ENCODE peak calls at places on chromosomes 5 and 9, in ten cellular contexts. One of them, this sample, is unnamed.

GRCh38 chr9:34047864-34048729 is 590 bp downstream of the UBAP2 start:
- DNase-seq in AG08395: peak
- DNase-seq in posterior vena cava: peak
- DNase-seq in HTR-8/SVneo: no peak
- DNase-seq in NAMALWA: peak
- DNase-seq in activated naive CD4-positive, alpha-beta T cell treated with anti-CD3 and anti-CD28 coated beads, Interleukin-2, amount 50 U/mL, for 16 hours: peak
- DNase-seq in CD4-positive, alpha-beta T cell: peak
- DNase-seq in activated B cell treated with CpG ODN at 0.5 μM for 24 hours: no peak
- DNase-seq in H54: no peak
- DNase-seq in RPMI7951: peak
- DNase-seq in this sample: peak

GRCh38 chr5:102241809-102242421 is 54.2 kb downstream of the SLCO4C1 start:
- DNase-seq in AG08395: no peak
- DNase-seq in posterior vena cava: no peak
- DNase-seq in HTR-8/SVneo: no peak
- DNase-seq in NAMALWA: no peak
- DNase-seq in activated naive CD4-positive, alpha-beta T cell treated with anti-CD3 and anti-CD28 coated beads, Interleukin-2, amount 50 U/mL, for 16 hours: no peak
- DNase-seq in CD4-positive, alpha-beta T cell: no peak
- DNase-seq in activated B cell treated with CpG ODN at 0.5 μM for 24 hours: no peak
- DNase-seq in H54: no peak
- DNase-seq in RPMI7951: no peak
- DNase-seq in this sample: no peak

GRCh38 chr9:82148849-82149544 is 160.4 kb downstream of the SPATA31D1 start:
- DNase-seq in AG08395: peak
- DNase-seq in posterior vena cava: no peak
- DNase-seq in HTR-8/SVneo: no peak
- DNase-seq in NAMALWA: no peak
- DNase-seq in activated naive CD4-positive, alpha-beta T cell treated with anti-CD3 and anti-CD28 coated beads, Interleukin-2, amount 50 U/mL, for 16 hours: no peak
- DNase-seq in CD4-positive, alpha-beta T cell: no peak
- DNase-seq in activated B cell treated with CpG ODN at 0.5 μM for 24 hours: no peak
- DNase-seq in H54: no peak
- DNase-seq in RPMI7951: peak
- DNase-seq in this sample: no peak

GRCh38 chr5:35819656-35820055 is 37.0 kb upstream of the IL7R start:
- DNase-seq in AG08395: no peak
- DNase-seq in posterior vena cava: no peak
- DNase-seq in HTR-8/SVneo: no peak
- DNase-seq in NAMALWA: no peak
- DNase-seq in activated naive CD4-positive, alpha-beta T cell treated with anti-CD3 and anti-CD28 coated beads, Interleukin-2, amount 50 U/mL, for 16 hours: no peak
- DNase-seq in CD4-positive, alpha-beta T cell: no peak
- DNase-seq in activated B cell treated with CpG ODN at 0.5 μM for 24 hours: no peak
- DNase-seq in H54: no peak
- DNase-seq in RPMI7951: no peak
- DNase-seq in this sample: no peak

GRCh38 chr9:1210954-1211353 is 160.8 kb downstream of the DMRT2 start:
- DNase-seq in AG08395: peak
- DNase-seq in posterior vena cava: no peak
- DNase-seq in HTR-8/SVneo: no peak
- DNase-seq in NAMALWA: no peak
- DNase-seq in activated naive CD4-positive, alpha-beta T cell treated with anti-CD3 and anti-CD28 coated beads, Interleukin-2, amount 50 U/mL, for 16 hours: no peak
- DNase-seq in CD4-positive, alpha-beta T cell: no peak
- DNase-seq in activated B cell treated with CpG ODN at 0.5 μM for 24 hours: no peak
- DNase-seq in H54: no peak
- DNase-seq in RPMI7951: no peak
- DNase-seq in this sample: no peak

GRCh38 chr9:102778756-102779155 is 216.4 kb upstream of the CYLC2 start:
- DNase-seq in AG08395: no peak
- DNase-seq in posterior vena cava: no peak
- DNase-seq in HTR-8/SVneo: no peak
- DNase-seq in NAMALWA: no peak
- DNase-seq in activated naive CD4-positive, alpha-beta T cell treated with anti-CD3 and anti-CD28 coated beads, Interleukin-2, amount 50 U/mL, for 16 hours: no peak
- DNase-seq in CD4-positive, alpha-beta T cell: no peak
- DNase-seq in activated B cell treated with CpG ODN at 0.5 μM for 24 hours: no peak
- DNase-seq in H54: no peak
- DNase-seq in RPMI7951: no peak
- DNase-seq in this sample: no peak

GRCh38 chr9:87505869-87506678 is 8.4 kb downstream of the DAPK1 start:
- DNase-seq in AG08395: no peak
- DNase-seq in posterior vena cava: no peak
- DNase-seq in HTR-8/SVneo: no peak
- DNase-seq in NAMALWA: no peak
- DNase-seq in activated naive CD4-positive, alpha-beta T cell treated with anti-CD3 and anti-CD28 coated beads, Interleukin-2, amount 50 U/mL, for 16 hours: no peak
- DNase-seq in CD4-positive, alpha-beta T cell: no peak
- DNase-seq in activated B cell treated with CpG ODN at 0.5 μM for 24 hours: no peak
- DNase-seq in H54: no peak
- DNase-seq in RPMI7951: no peak
- DNase-seq in this sample: no peak

GRCh38 chr5:131419877-131420276 is 156.0 kb downstream of the CDC42SE2 start:
- DNase-seq in AG08395: no peak
- DNase-seq in posterior vena cava: no peak
- DNase-seq in HTR-8/SVneo: no peak
- DNase-seq in NAMALWA: no peak
- DNase-seq in activated naive CD4-positive, alpha-beta T cell treated with anti-CD3 and anti-CD28 coated beads, Interleukin-2, amount 50 U/mL, for 16 hours: no peak
- DNase-seq in CD4-positive, alpha-beta T cell: no peak
- DNase-seq in activated B cell treated with CpG ODN at 0.5 μM for 24 hours: no peak
- DNase-seq in H54: no peak
- DNase-seq in RPMI7951: no peak
- DNase-seq in this sample: no peak

GRCh38 chr5:32223972-32224608 is 50.0 kb upstream of the GOLPH3 start:
- DNase-seq in AG08395: peak
- DNase-seq in posterior vena cava: no peak
- DNase-seq in HTR-8/SVneo: peak
- DNase-seq in NAMALWA: no peak
- DNase-seq in activated naive CD4-positive, alpha-beta T cell treated with anti-CD3 and anti-CD28 coated beads, Interleukin-2, amount 50 U/mL, for 16 hours: no peak
- DNase-seq in CD4-positive, alpha-beta T cell: no peak
- DNase-seq in activated B cell treated with CpG ODN at 0.5 μM for 24 hours: no peak
- DNase-seq in H54: peak
- DNase-seq in RPMI7951: peak
- DNase-seq in this sample: no peak

GRCh38 chr5:15819617-15820016 is 319.6 kb downstream of the FBXL7 start:
- DNase-seq in AG08395: no peak
- DNase-seq in posterior vena cava: no peak
- DNase-seq in HTR-8/SVneo: no peak
- DNase-seq in NAMALWA: no peak
- DNase-seq in activated naive CD4-positive, alpha-beta T cell treated with anti-CD3 and anti-CD28 coated beads, Interleukin-2, amount 50 U/mL, for 16 hours: no peak
- DNase-seq in CD4-positive, alpha-beta T cell: no peak
- DNase-seq in activated B cell treated with CpG ODN at 0.5 μM for 24 hours: no peak
- DNase-seq in H54: no peak
- DNase-seq in RPMI7951: no peak
- DNase-seq in this sample: no peak

GRCh38 chr5:130964238-130965192 is 200.5 kb downstream of the HINT1 start:
- DNase-seq in AG08395: peak
- DNase-seq in posterior vena cava: no peak
- DNase-seq in HTR-8/SVneo: no peak
- DNase-seq in NAMALWA: no peak
- DNase-seq in activated naive CD4-positive, alpha-beta T cell treated with anti-CD3 and anti-CD28 coated beads, Interleukin-2, amount 50 U/mL, for 16 hours: no peak
- DNase-seq in CD4-positive, alpha-beta T cell: no peak
- DNase-seq in activated B cell treated with CpG ODN at 0.5 μM for 24 hours: no peak
- DNase-seq in H54: no peak
- DNase-seq in RPMI7951: no peak
- DNase-seq in this sample: no peak

GRCh38 chr9:81634915-81635516 is 54.3 kb downstream of the TLE1 start:
- DNase-seq in AG08395: no peak
- DNase-seq in posterior vena cava: no peak
- DNase-seq in HTR-8/SVneo: no peak
- DNase-seq in NAMALWA: no peak
- DNase-seq in activated naive CD4-positive, alpha-beta T cell treated with anti-CD3 and anti-CD28 coated beads, Interleukin-2, amount 50 U/mL, for 16 hours: no peak
- DNase-seq in CD4-positive, alpha-beta T cell: no peak
- DNase-seq in activated B cell treated with CpG ODN at 0.5 μM for 24 hours: no peak
- DNase-seq in H54: no peak
- DNase-seq in RPMI7951: no peak
- DNase-seq in this sample: no peak

GRCh38 chr9:101254733-101255473 is 129.9 kb downstream of the BAAT start:
- DNase-seq in AG08395: no peak
- DNase-seq in posterior vena cava: no peak
- DNase-seq in HTR-8/SVneo: no peak
- DNase-seq in NAMALWA: no peak
- DNase-seq in activated naive CD4-positive, alpha-beta T cell treated with anti-CD3 and anti-CD28 coated beads, Interleukin-2, amount 50 U/mL, for 16 hours: no peak
- DNase-seq in CD4-positive, alpha-beta T cell: no peak
- DNase-seq in activated B cell treated with CpG ODN at 0.5 μM for 24 hours: no peak
- DNase-seq in H54: no peak
- DNase-seq in RPMI7951: no peak
- DNase-seq in this sample: no peak

GRCh38 chr9:98740226-98740881 is 31.6 kb upstream of the GABBR2 start:
- DNase-seq in AG08395: no peak
- DNase-seq in posterior vena cava: no peak
- DNase-seq in HTR-8/SVneo: no peak
- DNase-seq in NAMALWA: no peak
- DNase-seq in activated naive CD4-positive, alpha-beta T cell treated with anti-CD3 and anti-CD28 coated beads, Interleukin-2, amount 50 U/mL, for 16 hours: no peak
- DNase-seq in CD4-positive, alpha-beta T cell: no peak
- DNase-seq in activated B cell treated with CpG ODN at 0.5 μM for 24 hours: no peak
- DNase-seq in H54: no peak
- DNase-seq in RPMI7951: no peak
- DNase-seq in this sample: no peak

GRCh38 chr5:111173476-111173875 is 50.7 kb upstream of the CAMK4 start:
- DNase-seq in AG08395: no peak
- DNase-seq in posterior vena cava: no peak
- DNase-seq in HTR-8/SVneo: no peak
- DNase-seq in NAMALWA: no peak
- DNase-seq in activated naive CD4-positive, alpha-beta T cell treated with anti-CD3 and anti-CD28 coated beads, Interleukin-2, amount 50 U/mL, for 16 hours: no peak
- DNase-seq in CD4-positive, alpha-beta T cell: no peak
- DNase-seq in activated B cell treated with CpG ODN at 0.5 μM for 24 hours: no peak
- DNase-seq in H54: no peak
- DNase-seq in RPMI7951: peak
- DNase-seq in this sample: no peak

GRCh38 chr9:1267141-1267570 is 217.0 kb downstream of the DMRT2 start:
- DNase-seq in AG08395: no peak
- DNase-seq in posterior vena cava: no peak
- DNase-seq in HTR-8/SVneo: no peak
- DNase-seq in NAMALWA: no peak
- DNase-seq in activated naive CD4-positive, alpha-beta T cell treated with anti-CD3 and anti-CD28 coated beads, Interleukin-2, amount 50 U/mL, for 16 hours: no peak
- DNase-seq in CD4-positive, alpha-beta T cell: no peak
- DNase-seq in activated B cell treated with CpG ODN at 0.5 μM for 24 hours: no peak
- DNase-seq in H54: no peak
- DNase-seq in RPMI7951: no peak
- DNase-seq in this sample: no peak

GRCh38 chr5:101977729-101978345 is 318.2 kb downstream of the SLCO4C1 start:
- DNase-seq in AG08395: peak
- DNase-seq in posterior vena cava: no peak
- DNase-seq in HTR-8/SVneo: peak
- DNase-seq in NAMALWA: peak
- DNase-seq in activated naive CD4-positive, alpha-beta T cell treated with anti-CD3 and anti-CD28 coated beads, Interleukin-2, amount 50 U/mL, for 16 hours: no peak
- DNase-seq in CD4-positive, alpha-beta T cell: no peak
- DNase-seq in activated B cell treated with CpG ODN at 0.5 μM for 24 hours: no peak
- DNase-seq in H54: peak
- DNase-seq in RPMI7951: peak
- DNase-seq in this sample: no peak

GRCh38 chr9:32427111-32427873 is 42.8 kb downstream of the ACO1 start:
- DNase-seq in AG08395: no peak
- DNase-seq in posterior vena cava: no peak
- DNase-seq in HTR-8/SVneo: no peak
- DNase-seq in NAMALWA: no peak
- DNase-seq in activated naive CD4-positive, alpha-beta T cell treated with anti-CD3 and anti-CD28 coated beads, Interleukin-2, amount 50 U/mL, for 16 hours: no peak
- DNase-seq in CD4-positive, alpha-beta T cell: no peak
- DNase-seq in activated B cell treated with CpG ODN at 0.5 μM for 24 hours: no peak
- DNase-seq in H54: no peak
- DNase-seq in RPMI7951: no peak
- DNase-seq in this sample: no peak

GRCh38 chr9:35795701-35796100 is 4.3 kb downstream of the NPR2 start:
- DNase-seq in AG08395: no peak
- DNase-seq in posterior vena cava: no peak
- DNase-seq in HTR-8/SVneo: no peak
- DNase-seq in NAMALWA: no peak
- DNase-seq in activated naive CD4-positive, alpha-beta T cell treated with anti-CD3 and anti-CD28 coated beads, Interleukin-2, amount 50 U/mL, for 16 hours: no peak
- DNase-seq in CD4-positive, alpha-beta T cell: no peak
- DNase-seq in activated B cell treated with CpG ODN at 0.5 μM for 24 hours: no peak
- DNase-seq in H54: no peak
- DNase-seq in RPMI7951: no peak
- DNase-seq in this sample: no peak

GRCh38 chr5:173535976-173536639 is 80.3 kb downstream of the BOD1 start:
- DNase-seq in AG08395: no peak
- DNase-seq in posterior vena cava: no peak
- DNase-seq in HTR-8/SVneo: no peak
- DNase-seq in NAMALWA: no peak
- DNase-seq in activated naive CD4-positive, alpha-beta T cell treated with anti-CD3 and anti-CD28 coated beads, Interleukin-2, amount 50 U/mL, for 16 hours: no peak
- DNase-seq in CD4-positive, alpha-beta T cell: no peak
- DNase-seq in activated B cell treated with CpG ODN at 0.5 μM for 24 hours: no peak
- DNase-seq in H54: no peak
- DNase-seq in RPMI7951: peak
- DNase-seq in this sample: no peak

GRCh38 chr9:35538361-35539234 is 48.7 kb downstream of the RUSC2 start:
- DNase-seq in AG08395: peak
- DNase-seq in posterior vena cava: peak
- DNase-seq in HTR-8/SVneo: no peak
- DNase-seq in NAMALWA: no peak
- DNase-seq in activated naive CD4-positive, alpha-beta T cell treated with anti-CD3 and anti-CD28 coated beads, Interleukin-2, amount 50 U/mL, for 16 hours: no peak
- DNase-seq in CD4-positive, alpha-beta T cell: no peak
- DNase-seq in activated B cell treated with CpG ODN at 0.5 μM for 24 hours: no peak
- DNase-seq in H54: no peak
- DNase-seq in RPMI7951: peak
- DNase-seq in this sample: no peak

GRCh38 chr9:36357639-36358038 is 42.4 kb downstream of the RNF38 start:
- DNase-seq in AG08395: no peak
- DNase-seq in posterior vena cava: no peak
- DNase-seq in HTR-8/SVneo: no peak
- DNase-seq in NAMALWA: no peak
- DNase-seq in activated naive CD4-positive, alpha-beta T cell treated with anti-CD3 and anti-CD28 coated beads, Interleukin-2, amount 50 U/mL, for 16 hours: no peak
- DNase-seq in CD4-positive, alpha-beta T cell: no peak
- DNase-seq in activated B cell treated with CpG ODN at 0.5 μM for 24 hours: no peak
- DNase-seq in H54: no peak
- DNase-seq in RPMI7951: no peak
- DNase-seq in this sample: no peak

GRCh38 chr9:35562895-35563746 is 41.9 kb upstream of the TESK1 start:
- DNase-seq in AG08395: no peak
- DNase-seq in posterior vena cava: no peak
- DNase-seq in HTR-8/SVneo: no peak
- DNase-seq in NAMALWA: no peak
- DNase-seq in activated naive CD4-positive, alpha-beta T cell treated with anti-CD3 and anti-CD28 coated beads, Interleukin-2, amount 50 U/mL, for 16 hours: no peak
- DNase-seq in CD4-positive, alpha-beta T cell: no peak
- DNase-seq in activated B cell treated with CpG ODN at 0.5 μM for 24 hours: no peak
- DNase-seq in H54: no peak
- DNase-seq in RPMI7951: no peak
- DNase-seq in this sample: no peak

GRCh38 chr5:178123987-178124925 is 6.6 kb upstream of the RMND5B start:
- DNase-seq in AG08395: no peak
- DNase-seq in posterior vena cava: no peak
- DNase-seq in HTR-8/SVneo: no peak
- DNase-seq in NAMALWA: no peak
- DNase-seq in activated naive CD4-positive, alpha-beta T cell treated with anti-CD3 and anti-CD28 coated beads, Interleukin-2, amount 50 U/mL, for 16 hours: no peak
- DNase-seq in CD4-positive, alpha-beta T cell: no peak
- DNase-seq in activated B cell treated with CpG ODN at 0.5 μM for 24 hours: no peak
- DNase-seq in H54: no peak
- DNase-seq in RPMI7951: no peak
- DNase-seq in this sample: no peak

GRCh38 chr9:134800791-134801339 is 79.7 kb upstream of the FCN2 start:
- DNase-seq in AG08395: no peak
- DNase-seq in posterior vena cava: peak
- DNase-seq in HTR-8/SVneo: no peak
- DNase-seq in NAMALWA: no peak
- DNase-seq in activated naive CD4-positive, alpha-beta T cell treated with anti-CD3 and anti-CD28 coated beads, Interleukin-2, amount 50 U/mL, for 16 hours: no peak
- DNase-seq in CD4-positive, alpha-beta T cell: no peak
- DNase-seq in activated B cell treated with CpG ODN at 0.5 μM for 24 hours: no peak
- DNase-seq in H54: no peak
- DNase-seq in RPMI7951: peak
- DNase-seq in this sample: no peak

GRCh38 chr5:127298623-127299022 is 8.0 kb downstream of the MEGF10 start:
- DNase-seq in AG08395: no peak
- DNase-seq in posterior vena cava: no peak
- DNase-seq in HTR-8/SVneo: no peak
- DNase-seq in NAMALWA: no peak
- DNase-seq in activated naive CD4-positive, alpha-beta T cell treated with anti-CD3 and anti-CD28 coated beads, Interleukin-2, amount 50 U/mL, for 16 hours: no peak
- DNase-seq in CD4-positive, alpha-beta T cell: no peak
- DNase-seq in activated B cell treated with CpG ODN at 0.5 μM for 24 hours: no peak
- DNase-seq in H54: no peak
- DNase-seq in RPMI7951: peak
- DNase-seq in this sample: no peak

GRCh38 chr5:141958113-141958512 is at the start of gene PCDH12:
- DNase-seq in AG08395: peak
- DNase-seq in posterior vena cava: peak
- DNase-seq in HTR-8/SVneo: no peak
- DNase-seq in NAMALWA: no peak
- DNase-seq in activated naive CD4-positive, alpha-beta T cell treated with anti-CD3 and anti-CD28 coated beads, Interleukin-2, amount 50 U/mL, for 16 hours: no peak
- DNase-seq in CD4-positive, alpha-beta T cell: no peak
- DNase-seq in activated B cell treated with CpG ODN at 0.5 μM for 24 hours: no peak
- DNase-seq in H54: no peak
- DNase-seq in RPMI7951: peak
- DNase-seq in this sample: no peak

GRCh38 chr9:131624636-131625241 is 79.4 kb downstream of the PRRT1B start:
- DNase-seq in AG08395: peak
- DNase-seq in posterior vena cava: no peak
- DNase-seq in HTR-8/SVneo: no peak
- DNase-seq in NAMALWA: no peak
- DNase-seq in activated naive CD4-positive, alpha-beta T cell treated with anti-CD3 and anti-CD28 coated beads, Interleukin-2, amount 50 U/mL, for 16 hours: no peak
- DNase-seq in CD4-positive, alpha-beta T cell: no peak
- DNase-seq in activated B cell treated with CpG ODN at 0.5 μM for 24 hours: no peak
- DNase-seq in H54: no peak
- DNase-seq in RPMI7951: peak
- DNase-seq in this sample: no peak